ENCODE peak calls at places on chromosomes 2 and 18, in four cellular contexts. X is K562, S is fibroblast of lung, D is neural progenitor cell. C is an unnamed sample. For H3K36me3 and H3K4me1, the result is how much of the 10 kb centered on the place peaks cover.

GRCh38 chr2:237431372-237431771 is 17.4 kb upstream of the COL6A3 start:
- DNase-seq in S (peak), D (no peak), X (no peak), C (no peak)

GRCh38 chr18:43486462-43486861 is 209.2 kb upstream of the SYT4 start:
- DNase-seq in D (peak), X (no peak), S (no peak), C (no peak)

GRCh38 chr2:241182126-241182525 is 6.4 kb upstream of the ANO7 start:
- DNase-seq in X (no peak), D (no peak), S (no peak), C (no peak)

GRCh38 chr2:69831354-69831905 is 2.0 kb downstream of the GMCL1 start:
- DNase-seq in D (no peak), X (no peak), S (peak), C (no peak)

GRCh38 chr2:71880846-71881610 is 266.6 kb downstream of the CYP26B1 start:
- DNase-seq in S (peak), D (no peak), X (peak), C (peak)

GRCh38 chr2:195477248-195477995 is 179.6 kb upstream of the SLC39A10 start:
- DNase-seq in S (peak), D (no peak), X (no peak), C (no peak)

GRCh38 chr18:50277935-50278334 is 3.4 kb downstream of the MBD1 start:
- DNase-seq in X (no peak), S (peak), D (no peak), C (no peak)

GRCh38 chr2:112268547-112268946 is 6.8 kb upstream of the ZC3H6 start:
- DNase-seq in D (no peak), S (no peak), X (no peak), C (no peak)

GRCh38 chr2:70328921-70329561 is 27.2 kb upstream of the FAM136A start:
- DNase-seq in S (peak), X (no peak), D (no peak), C (peak)

GRCh38 chr2:60337142-60337497 is 216.3 kb downstream of the BCL11A start:
- DNase-seq in S (no peak), X (no peak), D (peak), C (no peak)

GRCh38 chr2:103991591-103991990 is 862.3 kb upstream of the POU3F3 start:
- DNase-seq in X (no peak), S (no peak), D (peak), C (no peak)

GRCh38 chr2:174535757-174536703 is 49.2 kb upstream of the GPR155 start:
- DNase-seq in X (no peak), S (no peak), D (no peak), C (no peak)

GRCh38 chr2:202778217-202778616 is 93.3 kb downstream of the ICA1L start:
- DNase-seq in X (no peak), D (no peak), S (no peak), C (no peak)

GRCh38 chr2:579351-579886 is 97.8 kb downstream of the TMEM18 start:
- DNase-seq in S (no peak), D (no peak), X (no peak), C (no peak)

GRCh38 chr2:113217455-113218282 is 43.9 kb downstream of the PSD4 start:
- DNase-seq in D (peak), S (peak), X (no peak), C (peak)

GRCh38 chr2:235095569-235095968 is 143.8 kb downstream of the SH3BP4 start:
- DNase-seq in D (no peak), X (no peak), S (peak), C (no peak)

GRCh38 chr18:45671366-45671765 is 52.6 kb upstream of the SLC14A1 start:
- DNase-seq in X (no peak), D (no peak), S (peak), C (no peak)

GRCh38 chr2:43515807-43516497 is 79.9 kb downstream of the THADA start:
- DNase-seq in S (no peak), D (no peak), X (no peak), C (no peak)

GRCh38 chr2:2036686-2037085 is 292.4 kb upstream of the PXDN start:
- DNase-seq in X (no peak), S (no peak), D (no peak), C (no peak)

GRCh38 chr2:158042666-158043065 is 59.0 kb upstream of the UPP2 start:
- DNase-seq in S (no peak), X (no peak), D (no peak), C (no peak)

GRCh38 chr18:51017140-51017874 is 12.7 kb upstream of the SMAD4 start:
- DNase-seq in D (peak), X (no peak), S (peak), C (no peak)

GRCh38 chr2:159051656-159052055 is 83.2 kb downstream of the TANC1 start:
- DNase-seq in D (no peak), S (no peak), X (no peak), C (no peak)
- H3K36me3 ChIP-seq in D (under half), S (under half), X (under half), C (under half)

GRCh38 chr18:62732631-62733030 is 17.3 kb downstream of the PHLPP1 start:
- DNase-seq in X (no peak), D (no peak), S (no peak), C (no peak)

GRCh38 chr18:62736077-62736476 is 20.7 kb downstream of the PHLPP1 start:
- DNase-seq in S (no peak), X (no peak), D (no peak), C (no peak)

GRCh38 chr18:62738638-62739037 is 23.3 kb downstream of the PHLPP1 start:
- DNase-seq in D (no peak), X (no peak), S (no peak), C (no peak)

GRCh38 chr18:62737474-62737873 is 22.1 kb downstream of the PHLPP1 start:
- DNase-seq in D (no peak), X (no peak), S (no peak), C (no peak)

GRCh38 chr18:62735387-62735786 is 20.0 kb downstream of the PHLPP1 start:
- DNase-seq in S (no peak), D (no peak), X (no peak), C (no peak)
- H3K4me1 ChIP-seq in S (under half), D (under half), X (under half), C (under half)

DNA sequence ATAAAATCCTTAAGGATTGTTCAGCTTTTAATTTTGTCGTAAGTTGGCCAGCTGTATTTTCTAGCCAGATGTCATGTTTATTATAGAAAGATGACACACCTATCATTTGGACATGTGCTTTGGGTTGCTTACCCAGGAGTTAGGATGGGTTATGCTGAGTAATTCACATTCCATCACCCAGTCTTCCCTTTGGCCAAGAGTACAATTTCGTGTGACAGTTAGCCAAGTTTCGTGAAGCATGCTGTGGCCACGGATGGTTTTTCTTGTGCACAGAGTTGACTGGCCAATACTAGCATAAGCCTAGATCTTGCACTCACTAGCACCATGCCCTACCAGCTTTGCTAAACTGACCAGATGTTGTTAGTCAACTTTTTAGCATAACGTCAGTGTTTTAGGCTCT is 5.8 kb downstream of the MAPRE3 start:
- DNase-seq in D (no peak), X (no peak), S (peak), C (no peak)
- H3K9ac ChIP-seq in D (no peak), X (no peak), S (no peak), C (no peak)

DNA sequence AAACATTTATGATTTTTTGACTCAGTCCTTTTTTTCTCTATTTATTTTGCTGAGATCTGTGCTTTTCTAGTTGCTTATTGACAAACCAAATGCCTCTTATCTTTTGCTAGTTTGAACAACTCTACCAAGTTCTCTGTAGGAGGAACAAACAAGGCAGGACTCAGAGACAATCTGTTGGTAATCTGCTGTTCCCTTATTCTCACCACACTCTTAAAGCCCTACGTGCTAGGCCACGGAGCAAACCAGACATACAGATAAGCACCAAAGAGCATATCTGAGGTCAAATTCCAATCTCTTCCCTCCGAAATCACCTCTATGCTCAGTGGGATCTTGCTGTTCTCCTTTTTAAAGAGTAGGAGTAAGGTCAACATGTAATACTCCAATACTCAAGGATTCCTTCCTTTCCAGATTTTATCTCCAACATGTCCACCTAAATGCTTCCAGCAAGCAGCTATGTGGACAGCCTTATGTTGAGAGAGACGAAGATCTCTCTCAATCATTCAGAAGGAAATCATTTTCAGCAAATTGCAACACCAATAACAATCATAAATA is 18.4 kb downstream of the FN1 start:
- DNase-seq in S (no peak), D (no peak), X (no peak), C (no peak)
- H3K36me3 ChIP-seq in S (under half), D (under half), X (under half), C (under half)

GRCh38 chr2:207136872-207137271 is 28.9 kb downstream of the KLF7 start:
- DNase-seq in X (no peak), S (no peak), D (no peak), C (no peak)
- H3K4me1 ChIP-seq in X (under half), S (under half), D (under half), C (under half)

GRCh38 chr2:54325148-54325547 is 69.1 kb upstream of the TSPYL6 start:
- DNase-seq in X (no peak), D (no peak), S (no peak), C (no peak)

GRCh38 chr2:54330226-54331094 is 74.4 kb upstream of the TSPYL6 start:
- DNase-seq in D (peak), X (peak), S (peak), C (peak)

GRCh38 chr2:54332386-54332785 is 76.4 kb upstream of the TSPYL6 start:
- DNase-seq in S (peak), X (no peak), D (no peak), C (no peak)

GRCh38 chr2:54331095-54331835 is 75.2 kb upstream of the TSPYL6 start:
- DNase-seq in X (no peak), S (no peak), D (no peak), C (no peak)

GRCh38 chr2:54329482-54330225 is 73.6 kb upstream of the TSPYL6 start:
- DNase-seq in S (peak), X (no peak), D (no peak), C (no peak)
- H3K9ac ChIP-seq in S (no peak), X (peak), D (no peak), C (peak)

GRCh38 chr18:9550413-9550812 is 63.9 kb downstream of the PPP4R1 start:
- DNase-seq in X (no peak), S (no peak), D (no peak), C (no peak)
- H3K36me3 ChIP-seq in X (half or more), S (under half), D (under half), C (under half)

GRCh38 chr2:233250568-233250967 is 905 bp upstream of the ATG16L1 start:
- DNase-seq in S (no peak), X (no peak), D (no peak), C (no peak)
- H3K4me1 ChIP-seq in S (under half), X (under half), D (under half), C (under half)

GRCh38 chr18:77054606-77055428 is 77.8 kb downstream of the MBP start:
- DNase-seq in D (peak), X (peak), S (peak), C (peak)
- H3K9ac ChIP-seq in D (no peak), X (no peak), S (no peak), C (no peak)